ENCODE peak calls at places on chromosomes 2 and 18, in five cellular contexts. B is CD4-positive, alpha-beta T cell; M is stimulated activated CD4-positive, alpha-beta T cell treated with anti-CD3 and anti-CD28 coated beads, Interleukin-2, amount 100 ng/mL, for 48 hours; K is fibroblast of mammary gland; U is K562. X is an unnamed sample.

GRCh38 chr2:187566266-187566665 is 12.0 kb upstream of the TFPI start:
- DNase-seq in B (no peak), U (no peak), K (no peak), M (no peak), X (no peak)

GRCh38 chr2:227864161-227864756 is 7.2 kb upstream of the DAW1 start:
- DNase-seq in U (no peak), M (no peak), B (no peak), K (peak), X (no peak)

GRCh38 chr2:144679942-144680341 is 160.0 kb upstream of the ZEB2 start:
- DNase-seq in B (no peak), K (no peak), U (no peak), M (no peak), X (no peak)

GRCh38 chr2:129957891-129958290 is 21.6 kb upstream of the RAB6C start:
- DNase-seq in K (no peak), B (no peak), M (no peak), U (no peak), X (no peak)

GRCh38 chr2:12236136-12236834 is 480.5 kb upstream of the TRIB2 start:
- DNase-seq in M (no peak), B (no peak), K (peak), U (no peak), X (no peak)

GRCh38 chr18:79522451-79523220 is 126.9 kb downstream of the NFATC1 start:
- DNase-seq in K (no peak), B (peak), M (peak), U (no peak), X (peak)

GRCh38 chr2:202327887-202328286 is 48.2 kb upstream of the BMPR2 start:
- DNase-seq in B (no peak), K (no peak), M (no peak), U (no peak), X (no peak)

GRCh38 chr2:102677219-102678215 is 58.2 kb downstream of the SLC9A2 start:
- DNase-seq in M (no peak), K (peak), U (no peak), B (no peak), X (no peak)

GRCh38 chr2:223101340-223102039 is 49.5 kb downstream of the KCNE4 start:
- DNase-seq in U (peak), K (peak), B (no peak), M (no peak), X (no peak)

GRCh38 chr18:61764381-61764780 is 128.4 kb downstream of the RNF152 start:
- DNase-seq in M (no peak), K (no peak), U (no peak), B (no peak), X (peak)

GRCh38 chr2:85741811-85742507 is 11.8 kb upstream of the ATOH8 start:
- DNase-seq in B (no peak), U (no peak), K (peak), M (no peak), X (no peak)

GRCh38 chr2:225400060-225400511 is 576 bp downstream of the NYAP2 start:
- DNase-seq in K (peak), M (no peak), B (no peak), U (no peak), X (no peak)

GRCh38 chr2:101251844-101252407 is 760 bp upstream of the CNOT11 start:
- DNase-seq in K (no peak), B (no peak), M (peak), U (no peak), X (peak)

GRCh38 chr2:101559576-101559975 is 84.7 kb upstream of the RFX8 start:
- DNase-seq in B (no peak), K (no peak), U (no peak), M (no peak), X (no peak)

GRCh38 chr2:11738589-11739436 is 7.6 kb upstream of the LPIN1 start:
- DNase-seq in K (peak), B (no peak), M (no peak), U (peak), X (no peak)

GRCh38 chr2:227186751-227187150 is 22.3 kb downstream of the COL4A3 start:
- DNase-seq in M (no peak), K (peak), B (no peak), U (no peak), X (no peak)

GRCh38 chr2:39696072-39696471 is 30.4 kb downstream of the TMEM178A start:
- DNase-seq in U (no peak), M (no peak), K (peak), B (no peak), X (no peak)

GRCh38 chr2:10185755-10186154 is 63.2 kb downstream of the RRM2 start:
- DNase-seq in B (no peak), M (no peak), K (no peak), U (no peak), X (no peak)

GRCh38 chr18:28905509-28905908 is 728.6 kb upstream of the CDH2 start:
- DNase-seq in K (peak), M (no peak), U (no peak), B (no peak), X (no peak)

GRCh38 chr2:70928366-70928765 is 7.3 kb upstream of the ATP6V1B1 start:
- DNase-seq in B (no peak), U (no peak), M (no peak), K (no peak), X (no peak)

GRCh38 chr2:234964631-234965461 is 13.0 kb downstream of the SH3BP4 start:
- DNase-seq in U (no peak), K (peak), M (no peak), B (no peak), X (no peak)

GRCh38 chr2:239467281-239467955 is 66.6 kb upstream of the HDAC4 start:
- DNase-seq in U (no peak), K (no peak), B (no peak), M (no peak), X (no peak)

GRCh38 chr18:77089796-77090285 is 42.7 kb downstream of the MBP start:
- DNase-seq in M (no peak), K (no peak), U (no peak), B (no peak), X (no peak)

GRCh38 chr2:67650292-67651133 is 253.4 kb downstream of the ETAA1 start:
- DNase-seq in M (no peak), B (no peak), U (peak), K (peak), X (no peak)

GRCh38 chr2:12436483-12436882 is 280.3 kb upstream of the TRIB2 start:
- DNase-seq in M (no peak), K (no peak), B (no peak), U (no peak), X (no peak)

X was measured in T-cell.